ENCODE peak calls at places on chromosomes 13 and 19, in six cellular contexts. One of them, this sample, is unnamed.
A peak's percentile ranks its signal among the peaks of the same experiment; 100 is the strongest.

GRCh38 chr19:2055871-2056809 is 5.1 kb upstream of the MKNK2 start:
- DNase-seq in HepG2: no peak
- DNase-seq in HCT116: peak; percentile 53
- DNase-seq in K562: peak; percentile 92
- DNase-seq in H1: no peak
- DNase-seq in GM12878: no peak
- DNase-seq in this sample: no peak

GRCh38 chr19:42018503-42019193 is 24.6 kb upstream of the ATP1A3 start:
- DNase-seq in HepG2: no peak
- DNase-seq in HCT116: no peak
- DNase-seq in K562: peak; percentile 72
- DNase-seq in H1: no peak
- DNase-seq in GM12878: no peak
- DNase-seq in this sample: no peak

GRCh38 chr13:81714513-81714912 is 1373.6 kb upstream of the SPRY2 start:
- DNase-seq in HepG2: no peak
- DNase-seq in HCT116: no peak
- DNase-seq in K562: no peak
- DNase-seq in H1: no peak
- DNase-seq in GM12878: no peak
- DNase-seq in this sample: no peak

GRCh38 chr19:15418112-15418587 is 638 bp downstream of the AKAP8L start:
- DNase-seq in HepG2: no peak
- DNase-seq in HCT116: no peak
- DNase-seq in K562: peak; percentile 43
- DNase-seq in H1: no peak
- DNase-seq in GM12878: no peak
- DNase-seq in this sample: no peak

GRCh38 chr13:99265162-99265822 is 7.1 kb upstream of the GPR18 start:
- DNase-seq in HepG2: no peak
- DNase-seq in HCT116: no peak
- DNase-seq in K562: no peak
- DNase-seq in H1: no peak
- DNase-seq in GM12878: no peak
- DNase-seq in this sample: no peak

GRCh38 chr19:48629297-48629598 is 7.9 kb downstream of the DBP start:
- DNase-seq in HepG2: no peak
- DNase-seq in HCT116: no peak
- DNase-seq in K562: no peak
- DNase-seq in H1: no peak
- DNase-seq in GM12878: no peak
- DNase-seq in this sample: no peak

GRCh38 chr13:51729853-51730553 is 74.0 kb downstream of the DHRS12 start:
- DNase-seq in HepG2: peak; percentile 70
- DNase-seq in HCT116: no peak
- DNase-seq in K562: peak; percentile 3
- DNase-seq in H1: no peak
- DNase-seq in GM12878: no peak
- DNase-seq in this sample: no peak

GRCh38 chr13:23956106-23956505 is 58.8 kb upstream of the C1QTNF9B start:
- DNase-seq in HepG2: no peak
- DNase-seq in HCT116: peak; percentile 31
- DNase-seq in K562: no peak
- DNase-seq in H1: no peak
- DNase-seq in GM12878: no peak
- DNase-seq in this sample: no peak

GRCh38 chr13:73849292-73849691 is 284.9 kb downstream of the KLF12 start:
- DNase-seq in HepG2: peak; percentile 17
- DNase-seq in HCT116: peak; percentile 26
- DNase-seq in K562: no peak
- DNase-seq in H1: peak; percentile 21
- DNase-seq in GM12878: no peak
- DNase-seq in this sample: peak; percentile 56

GRCh38 chr19:23321953-23322549 is 71.9 kb upstream of the ZNF724 start:
- DNase-seq in HepG2: no peak
- DNase-seq in HCT116: no peak
- DNase-seq in K562: no peak
- DNase-seq in H1: no peak
- DNase-seq in GM12878: no peak
- DNase-seq in this sample: no peak

GRCh38 chr19:38039966-38040365 is 133.0 kb downstream of the SIPA1L3 start:
- DNase-seq in HepG2: no peak
- DNase-seq in HCT116: no peak
- DNase-seq in K562: no peak
- DNase-seq in H1: no peak
- DNase-seq in GM12878: no peak
- DNase-seq in this sample: no peak

GRCh38 chr13:112226320-112227002 is 149.7 kb upstream of the SPACA7 start:
- DNase-seq in HepG2: no peak
- DNase-seq in HCT116: no peak
- DNase-seq in K562: no peak
- DNase-seq in H1: no peak
- DNase-seq in GM12878: no peak
- DNase-seq in this sample: no peak

GRCh38 chr13:38530492-38530891 is 156.4 kb upstream of the FREM2 start:
- DNase-seq in HepG2: no peak
- DNase-seq in HCT116: no peak
- DNase-seq in K562: no peak
- DNase-seq in H1: no peak
- DNase-seq in GM12878: no peak
- DNase-seq in this sample: no peak

GRCh38 chr19:45049073-45049736 is 10.4 kb downstream of the CLASRP start:
- DNase-seq in HepG2: no peak
- DNase-seq in HCT116: no peak
- DNase-seq in K562: no peak
- DNase-seq in H1: no peak
- DNase-seq in GM12878: no peak
- DNase-seq in this sample: no peak

DNA sequence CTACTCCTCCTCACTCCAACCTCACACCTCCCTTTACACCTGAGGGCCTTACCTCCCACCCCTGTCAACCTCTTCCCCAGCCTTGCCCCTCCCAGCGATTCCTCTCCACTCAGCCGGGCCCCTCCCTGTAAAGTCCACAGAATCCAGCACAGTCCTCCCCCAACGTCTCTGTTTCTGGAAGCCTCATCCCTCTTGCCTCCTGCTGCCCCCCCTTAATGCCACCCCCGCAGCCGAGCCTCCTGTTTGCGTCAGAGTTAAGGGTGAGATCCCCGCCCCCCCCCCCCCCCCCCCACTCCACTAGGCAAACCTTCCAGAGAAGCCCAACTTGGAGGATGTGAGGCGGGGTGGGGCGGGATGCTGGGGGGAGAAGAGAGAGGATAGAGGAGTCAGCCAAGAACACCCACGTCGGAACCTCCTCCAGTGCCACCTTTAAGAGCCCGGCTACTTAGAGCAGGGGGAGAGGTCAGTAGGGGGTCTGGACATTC is 2.1 kb downstream of the UNC13A start:
- DNase-seq in HepG2: no peak
- DNase-seq in HCT116: no peak
- DNase-seq in K562: peak; percentile 46
- DNase-seq in H1: no peak
- DNase-seq in GM12878: no peak
- DNase-seq in this sample: no peak
- TF ChIP-seq ZNF274 in HepG2: no peak
- TF ChIP-seq ZNF274 in HCT116: no peak
- TF ChIP-seq ZNF274 in K562: no peak
- TF ChIP-seq ZNF274 in H1: no peak
- TF ChIP-seq ZNF274 in GM12878: no peak
- TF ChIP-seq ZNF274 in this sample: no peak

GRCh38 chr19:32318884-32319520 is 26.4 kb upstream of the ZNF507 start:
- DNase-seq in HepG2: no peak
- DNase-seq in HCT116: peak; percentile 8
- DNase-seq in K562: peak; percentile 49
- DNase-seq in H1: no peak
- DNase-seq in GM12878: no peak
- DNase-seq in this sample: peak; percentile 42

GRCh38 chr19:32322541-32322940 is 22.9 kb upstream of the ZNF507 start:
- DNase-seq in HepG2: no peak
- DNase-seq in HCT116: no peak
- DNase-seq in K562: no peak
- DNase-seq in H1: no peak
- DNase-seq in GM12878: no peak
- DNase-seq in this sample: no peak

GRCh38 chr19:32330149-32330548 is 15.3 kb upstream of the ZNF507 start:
- DNase-seq in HepG2: no peak
- DNase-seq in HCT116: no peak
- DNase-seq in K562: no peak
- DNase-seq in H1: no peak
- DNase-seq in GM12878: no peak
- DNase-seq in this sample: no peak

DNA sequence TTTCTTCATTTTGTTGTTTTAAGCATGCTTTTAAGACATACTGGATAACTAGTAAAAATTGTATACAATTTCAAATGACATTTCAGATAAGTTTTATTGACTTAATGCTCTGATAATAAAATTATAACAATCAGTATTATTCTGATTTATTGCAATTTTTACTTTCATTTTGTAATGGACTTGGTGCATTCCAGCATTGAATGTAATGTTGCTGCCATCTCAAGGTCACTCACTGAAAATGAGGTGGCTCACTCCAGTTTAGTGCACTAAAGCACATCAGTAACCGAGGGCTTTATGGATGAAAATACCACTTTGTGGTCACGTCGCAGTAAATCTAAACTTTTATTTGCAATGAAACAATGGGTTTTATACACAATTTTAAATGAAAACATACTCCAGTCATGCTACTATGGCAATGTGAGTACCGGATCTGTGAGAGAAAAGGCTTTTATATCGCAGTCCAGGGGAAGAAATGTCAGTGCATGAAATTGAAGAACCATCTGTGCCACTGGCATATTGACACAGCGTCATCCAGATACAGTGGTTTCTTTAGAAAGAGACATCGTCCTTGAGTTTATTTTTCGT is 20.7 kb upstream of the ZNF507 start:
- DNase-seq in HepG2: no peak
- DNase-seq in HCT116: no peak
- DNase-seq in K562: no peak
- DNase-seq in H1: no peak
- DNase-seq in GM12878: no peak
- DNase-seq in this sample: no peak
- TF ChIP-seq YY1 in HepG2: no peak
- TF ChIP-seq YY1 in HCT116: no peak
- TF ChIP-seq YY1 in K562: no peak
- TF ChIP-seq YY1 in H1: no peak
- TF ChIP-seq YY1 in GM12878: no peak
- TF ChIP-seq YY1 in this sample: no peak

DNA sequence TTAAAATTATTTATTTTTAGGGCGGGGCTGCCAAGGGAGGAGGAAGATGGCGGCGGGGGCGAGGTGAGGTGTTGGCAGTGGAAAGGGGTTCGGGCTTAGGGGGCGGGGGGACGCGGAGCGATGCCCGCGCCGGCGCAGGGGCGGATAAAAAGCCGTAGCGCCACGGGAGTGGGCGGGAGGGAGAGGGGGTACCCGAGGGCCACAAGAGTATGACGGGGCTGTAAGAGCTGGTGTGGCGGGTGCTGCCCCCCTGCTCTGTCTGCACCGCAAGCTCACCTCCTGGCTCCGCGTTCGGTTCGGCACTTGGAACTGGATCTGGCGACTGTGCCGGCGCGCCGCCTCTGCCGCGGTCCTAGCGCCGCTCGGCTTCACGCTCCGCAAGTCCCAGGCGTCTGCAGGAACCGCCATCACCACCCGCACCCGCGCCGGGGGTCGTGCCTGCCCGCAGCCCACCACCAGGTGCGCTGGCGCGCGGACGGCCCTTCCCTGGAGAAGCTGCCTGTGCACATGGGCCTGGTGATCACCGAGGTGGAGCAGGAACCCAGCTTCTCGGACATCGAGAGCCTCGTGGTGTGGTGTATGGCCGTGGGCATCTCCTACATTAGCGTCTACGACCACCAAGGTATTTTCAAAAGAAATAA is 265.2 kb upstream of the SGCG start:
- DNase-seq in HepG2: no peak
- DNase-seq in HCT116: peak; percentile 22
- DNase-seq in K562: peak; percentile 38
- DNase-seq in H1: peak; percentile 66
- DNase-seq in GM12878: no peak
- DNase-seq in this sample: peak; percentile 30
- TF ChIP-seq ZNF274 in HepG2: no peak
- TF ChIP-seq ZNF274 in HCT116: no peak
- TF ChIP-seq ZNF274 in K562: no peak
- TF ChIP-seq ZNF274 in H1: no peak
- TF ChIP-seq ZNF274 in GM12878: no peak
- TF ChIP-seq ZNF274 in this sample: no peak

GRCh38 chr13:97577026-97577425 is 143.1 kb downstream of the RAP2A start:
- DNase-seq in HepG2: no peak
- DNase-seq in HCT116: no peak
- DNase-seq in K562: no peak
- DNase-seq in H1: no peak
- DNase-seq in GM12878: no peak
- DNase-seq in this sample: no peak
- TF ChIP-seq YY1 in HepG2: no peak
- TF ChIP-seq YY1 in HCT116: no peak
- TF ChIP-seq YY1 in K562: no peak
- TF ChIP-seq YY1 in H1: no peak
- TF ChIP-seq YY1 in GM12878: no peak
- TF ChIP-seq YY1 in this sample: no peak

GRCh38 chr13:80217614-80218456 is 123.1 kb downstream of the SPRY2 start:
- DNase-seq in HepG2: no peak
- DNase-seq in HCT116: no peak
- DNase-seq in K562: no peak
- DNase-seq in H1: peak; percentile 19
- DNase-seq in GM12878: no peak
- DNase-seq in this sample: peak; percentile 32
- TF ChIP-seq ZNF274 in HepG2: no peak
- TF ChIP-seq ZNF274 in HCT116: no peak
- TF ChIP-seq ZNF274 in K562: no peak
- TF ChIP-seq ZNF274 in H1: no peak
- TF ChIP-seq ZNF274 in GM12878: no peak
- TF ChIP-seq ZNF274 in this sample: no peak

DNA sequence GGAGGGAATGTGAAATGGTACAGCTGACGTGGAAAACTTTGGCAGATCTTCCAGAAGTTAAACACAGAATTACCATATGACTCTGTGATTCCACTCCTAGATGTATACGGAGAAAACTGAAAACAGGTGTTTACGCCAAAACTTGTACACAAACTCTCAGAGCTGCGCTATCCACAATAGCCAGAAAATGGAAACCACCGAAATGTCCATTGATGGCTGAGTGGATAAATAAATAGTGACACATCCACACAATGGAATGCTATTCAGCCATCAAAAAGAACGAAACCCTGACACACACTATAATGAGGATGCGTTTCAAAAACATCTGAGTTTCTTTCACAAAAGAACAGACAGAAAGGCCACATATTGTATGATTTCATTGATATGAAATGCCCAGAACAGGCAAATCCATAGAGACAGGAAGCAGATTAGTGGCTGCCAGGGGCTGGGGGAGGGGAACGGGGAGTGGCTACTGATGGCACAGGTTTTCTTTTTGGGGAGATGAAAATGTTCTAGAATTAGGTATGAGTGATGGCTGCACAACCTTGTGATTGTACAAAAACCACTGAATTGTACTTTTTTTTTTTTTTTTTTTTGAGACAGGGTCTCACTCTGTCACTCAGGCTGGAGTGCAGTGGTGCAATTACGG is 33.0 kb downstream of the IL12RB1 start:
- DNase-seq in HepG2: no peak
- DNase-seq in HCT116: no peak
- DNase-seq in K562: no peak
- DNase-seq in H1: no peak
- DNase-seq in GM12878: no peak
- DNase-seq in this sample: no peak
- TF ChIP-seq YY1 in HepG2: no peak
- TF ChIP-seq YY1 in HCT116: no peak
- TF ChIP-seq YY1 in K562: no peak
- TF ChIP-seq YY1 in H1: no peak
- TF ChIP-seq YY1 in GM12878: no peak
- TF ChIP-seq YY1 in this sample: no peak

GRCh38 chr19:40744554-40745401 is 5.5 kb downstream of the ACTMAP start:
- DNase-seq in HepG2: peak; percentile 21
- DNase-seq in HCT116: no peak
- DNase-seq in K562: peak; percentile 61
- DNase-seq in H1: no peak
- DNase-seq in GM12878: no peak
- DNase-seq in this sample: no peak
- TF ChIP-seq ZNF274 in HepG2: no peak
- TF ChIP-seq ZNF274 in HCT116: no peak
- TF ChIP-seq ZNF274 in K562: no peak
- TF ChIP-seq ZNF274 in H1: no peak
- TF ChIP-seq ZNF274 in GM12878: no peak
- TF ChIP-seq ZNF274 in this sample: no peak